ENCODE peak calls at places on chromosomes 13 and 19, in seven cellular contexts. One of them, this sample, is unnamed.

GRCh38 chr19:47523473-47523872 is 8.6 kb upstream of the NAPA start:
- DNase-seq in IMR-90: no peak
- DNase-seq in GM12878: no peak
- DNase-seq in K562: no peak
- DNase-seq in H1: no peak
- DNase-seq in HepG2: peak; percentile 37
- DNase-seq in A549: no peak
- DNase-seq in this sample: no peak

GRCh38 chr13:20512042-20512683 is 13.5 kb downstream of the CRYL1 start:
- DNase-seq in K562: no peak
- DNase-seq in HepG2: no peak
- DNase-seq in A549: no peak
- DNase-seq in IMR-90: no peak
- DNase-seq in H1: no peak
- DNase-seq in GM12878: no peak
- DNase-seq in this sample: no peak

GRCh38 chr19:11853358-11853757 is 4.8 kb downstream of the ZNF439 start:
- DNase-seq in K562: no peak
- DNase-seq in A549: no peak
- DNase-seq in GM12878: no peak
- DNase-seq in HepG2: no peak
- DNase-seq in IMR-90: no peak
- DNase-seq in H1: no peak
- DNase-seq in this sample: no peak

GRCh38 chr19:12834976-12835757 is 788 bp upstream of the RTBDN start:
- DNase-seq in K562: peak; percentile 85
- DNase-seq in IMR-90: no peak
- DNase-seq in HepG2: no peak
- DNase-seq in H1: no peak
- DNase-seq in A549: peak; percentile 52
- DNase-seq in GM12878: no peak
- DNase-seq in this sample: peak; percentile 69

GRCh38 chr13:49858183-49858856 is 65.8 kb upstream of the KPNA3 start:
- DNase-seq in IMR-90: peak; percentile 99
- DNase-seq in H1: no peak
- DNase-seq in K562: no peak
- DNase-seq in GM12878: no peak
- DNase-seq in HepG2: peak; percentile 95
- DNase-seq in A549: peak; percentile 93
- DNase-seq in this sample: no peak

GRCh38 chr13:68895696-68896095 is 1211.9 kb upstream of the ATXN8OS start:
- DNase-seq in HepG2: no peak
- DNase-seq in IMR-90: no peak
- DNase-seq in A549: no peak
- DNase-seq in H1: no peak
- DNase-seq in GM12878: no peak
- DNase-seq in K562: no peak
- DNase-seq in this sample: no peak

GRCh38 chr19:11942843-11943108 is 17.9 kb downstream of the ZNF700 start:
- DNase-seq in HepG2: no peak
- DNase-seq in A549: no peak
- DNase-seq in H1: no peak
- DNase-seq in K562: no peak
- DNase-seq in IMR-90: no peak
- DNase-seq in GM12878: no peak
- DNase-seq in this sample: no peak

GRCh38 chr13:93080587-93080986 is 146.0 kb upstream of the GPC6 start:
- DNase-seq in GM12878: no peak
- DNase-seq in K562: no peak
- DNase-seq in A549: no peak
- DNase-seq in HepG2: no peak
- DNase-seq in IMR-90: peak; percentile 10
- DNase-seq in H1: no peak
- DNase-seq in this sample: no peak

GRCh38 chr19:39246951-39247669 is 1.5 kb downstream of the IFNL4 start:
- DNase-seq in A549: no peak
- DNase-seq in IMR-90: no peak
- DNase-seq in GM12878: no peak
- DNase-seq in H1: no peak
- DNase-seq in HepG2: no peak
- DNase-seq in K562: no peak
- DNase-seq in this sample: no peak

GRCh38 chr13:41059896-41060722 is 1.2 kb upstream of the WBP4 start:
- DNase-seq in HepG2: peak; percentile 92
- DNase-seq in H1: peak; percentile 70
- DNase-seq in IMR-90: peak; percentile 87
- DNase-seq in A549: peak; percentile 91
- DNase-seq in K562: peak; percentile 82
- DNase-seq in GM12878: peak; percentile 51
- DNase-seq in this sample: peak; percentile 80

GRCh38 chr19:28793391-28794168 is 419.4 kb downstream of the UQCRFS1 start:
- DNase-seq in K562: no peak
- DNase-seq in H1: peak; percentile 7
- DNase-seq in IMR-90: no peak
- DNase-seq in A549: no peak
- DNase-seq in GM12878: no peak
- DNase-seq in HepG2: no peak
- DNase-seq in this sample: no peak

GRCh38 chr13:100138859-100139491 is 50.1 kb downstream of the PCCA start:
- DNase-seq in GM12878: no peak
- DNase-seq in HepG2: no peak
- DNase-seq in IMR-90: no peak
- DNase-seq in A549: no peak
- DNase-seq in H1: no peak
- DNase-seq in K562: no peak
- DNase-seq in this sample: no peak

GRCh38 chr19:11489378-11489777 is 8.5 kb upstream of the ELAVL3 start:
- DNase-seq in IMR-90: no peak
- DNase-seq in A549: no peak
- DNase-seq in HepG2: no peak
- DNase-seq in GM12878: no peak
- DNase-seq in K562: no peak
- DNase-seq in H1: no peak
- DNase-seq in this sample: no peak

GRCh38 chr13:59603646-59604045 is 560.1 kb downstream of the DIAPH3 start:
- DNase-seq in GM12878: no peak
- DNase-seq in K562: no peak
- DNase-seq in H1: no peak
- DNase-seq in A549: no peak
- DNase-seq in HepG2: no peak
- DNase-seq in IMR-90: no peak
- DNase-seq in this sample: no peak

GRCh38 chr19:4606921-4607678 is 32.2 kb upstream of the TNFAIP8L1 start:
- DNase-seq in GM12878: no peak
- DNase-seq in H1: no peak
- DNase-seq in A549: no peak
- DNase-seq in K562: no peak
- DNase-seq in IMR-90: no peak
- DNase-seq in HepG2: no peak
- DNase-seq in this sample: no peak

GRCh38 chr19:38444026-38444425 is 10.5 kb downstream of the RYR1 start:
- DNase-seq in A549: no peak
- DNase-seq in H1: no peak
- DNase-seq in HepG2: no peak
- DNase-seq in K562: no peak
- DNase-seq in IMR-90: no peak
- DNase-seq in GM12878: no peak
- DNase-seq in this sample: no peak

GRCh38 chr13:21069561-21070004 is 8.2 kb upstream of the LATS2 start:
- DNase-seq in GM12878: no peak
- DNase-seq in K562: no peak
- DNase-seq in HepG2: peak; percentile 63
- DNase-seq in IMR-90: peak; percentile 99
- DNase-seq in A549: peak; percentile 85
- DNase-seq in H1: no peak
- DNase-seq in this sample: no peak

GRCh38 chr19:34499155-34499834 is 17.7 kb downstream of the WTIP start:
- DNase-seq in GM12878: no peak
- DNase-seq in IMR-90: no peak
- DNase-seq in A549: no peak
- DNase-seq in HepG2: no peak
- DNase-seq in H1: no peak
- DNase-seq in K562: no peak
- DNase-seq in this sample: no peak

GRCh38 chr19:42441047-42441440 is 1.7 kb downstream of the CXCL17 start:
- DNase-seq in H1: no peak
- DNase-seq in GM12878: no peak
- DNase-seq in A549: no peak
- DNase-seq in K562: no peak
- DNase-seq in IMR-90: no peak
- DNase-seq in HepG2: peak; percentile 72
- DNase-seq in this sample: no peak

GRCh38 chr13:110062077-110062776 is 244.7 kb downstream of the COL4A1 start:
- DNase-seq in IMR-90: peak; percentile 20
- DNase-seq in HepG2: no peak
- DNase-seq in GM12878: no peak
- DNase-seq in H1: no peak
- DNase-seq in A549: no peak
- DNase-seq in K562: no peak
- DNase-seq in this sample: no peak
- TF ChIP-seq CEBPB in IMR-90: no peak
- TF ChIP-seq CEBPB in HepG2: no peak
- TF ChIP-seq CEBPB in GM12878: no peak
- TF ChIP-seq CEBPB in H1: no peak
- TF ChIP-seq CEBPB in A549: no peak
- TF ChIP-seq CEBPB in K562: no peak
- TF ChIP-seq CEBPB in this sample: no peak

DNA sequence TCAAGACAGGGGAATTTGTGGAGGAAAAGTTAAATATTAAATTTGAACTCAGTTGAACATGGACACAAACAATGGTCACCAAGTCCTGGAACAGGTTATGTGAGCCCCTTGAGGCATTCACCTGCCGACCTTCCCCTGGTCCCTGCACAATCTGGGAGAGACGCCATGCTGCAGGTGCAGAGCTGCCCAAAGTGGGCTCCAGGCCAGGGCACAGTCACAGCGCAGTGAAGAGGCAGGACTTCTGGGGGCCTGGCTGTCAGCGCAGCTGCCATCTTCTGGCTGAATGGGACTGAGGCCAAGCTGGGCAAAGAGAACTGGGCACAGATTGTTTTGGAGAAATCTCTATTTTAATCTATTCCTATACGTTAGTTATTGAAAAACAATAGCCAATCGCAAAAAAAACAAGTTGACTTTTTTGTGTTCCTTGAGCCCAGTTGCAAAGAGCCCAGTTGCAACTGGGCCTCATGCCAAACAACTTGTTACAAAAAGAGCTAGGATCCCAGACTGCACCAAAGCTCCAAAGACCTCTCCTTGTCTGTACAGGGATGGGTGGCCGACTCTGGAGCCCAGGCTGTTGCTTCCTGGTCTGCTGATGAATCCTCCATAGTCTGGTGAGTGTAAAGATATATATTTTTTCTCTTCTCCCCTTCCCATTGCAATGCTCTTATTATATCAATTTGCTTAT is 1.2 kb upstream of the ZNF626 start:
- DNase-seq in K562: no peak
- DNase-seq in A549: no peak
- DNase-seq in GM12878: no peak
- DNase-seq in HepG2: no peak
- DNase-seq in H1: no peak
- DNase-seq in IMR-90: no peak
- DNase-seq in this sample: no peak
- H3K4me2 ChIP-seq in K562: no peak overlapping the region
- H3K4me2 ChIP-seq in A549: no peak overlapping the region
- H3K4me2 ChIP-seq in GM12878: no peak overlapping the region
- H3K4me2 ChIP-seq in HepG2: peak overlapping the region; percentile 57
- H3K4me2 ChIP-seq in H1: no peak overlapping the region
- H3K4me2 ChIP-seq in IMR-90: no peak overlapping the region
- H3K4me2 ChIP-seq in this sample: no peak overlapping the region

DNA sequence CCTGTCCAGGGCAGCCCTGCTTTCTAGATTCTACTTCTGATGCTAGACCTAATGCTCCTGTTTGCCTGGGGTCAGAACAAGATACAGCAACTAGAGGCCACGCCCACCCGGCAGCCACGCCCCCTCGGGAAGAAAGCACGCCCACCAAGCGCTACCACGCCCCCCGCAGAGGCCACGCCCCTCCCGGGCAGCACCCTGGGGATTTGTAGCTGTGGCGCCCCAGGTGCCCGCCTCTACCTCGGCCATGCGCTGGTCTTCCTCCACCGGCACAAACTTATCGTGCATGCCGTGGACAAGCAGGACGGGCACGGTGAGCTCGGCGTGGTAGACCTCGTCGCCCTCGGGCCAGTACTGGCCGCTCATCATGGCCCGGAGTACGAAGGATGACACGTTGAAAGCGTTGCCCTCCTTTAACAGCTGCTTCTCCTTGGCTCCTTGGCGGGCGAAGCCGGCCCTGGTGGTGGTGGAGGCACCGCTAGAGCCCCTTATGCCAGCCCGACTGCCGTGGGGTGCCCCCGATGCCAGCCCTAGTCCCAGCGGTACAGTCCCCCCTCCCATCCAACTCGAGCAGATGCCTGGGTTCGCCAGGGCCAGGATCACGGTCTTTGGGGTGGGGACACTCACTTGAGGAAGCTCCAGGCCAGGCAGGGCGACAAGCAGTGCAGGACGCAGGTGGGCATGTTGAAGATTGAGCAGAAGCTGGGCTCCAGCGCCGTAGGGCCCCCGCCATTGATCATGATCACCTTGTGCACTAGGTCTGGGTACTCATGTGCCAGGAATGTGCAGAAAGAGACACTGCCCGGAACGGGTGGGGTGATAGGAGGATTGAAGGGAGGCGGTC is 9.0 kb downstream of the ABHD8 start:
- DNase-seq in IMR-90: no peak
- DNase-seq in A549: peak; percentile 60
- DNase-seq in H1: no peak
- DNase-seq in HepG2: no peak
- DNase-seq in K562: peak; percentile 94
- DNase-seq in GM12878: no peak
- DNase-seq in this sample: no peak
- TF ChIP-seq CEBPB in IMR-90: no peak
- TF ChIP-seq CEBPB in A549: no peak
- TF ChIP-seq CEBPB in H1: no peak
- TF ChIP-seq CEBPB in HepG2: no peak
- TF ChIP-seq CEBPB in K562: no peak
- TF ChIP-seq CEBPB in GM12878: no peak
- TF ChIP-seq CEBPB in this sample: no peak

GRCh38 chr19:8577741-8578140 is 499 bp upstream of the MYO1F start:
- DNase-seq in H1: no peak
- DNase-seq in GM12878: no peak
- DNase-seq in K562: no peak
- DNase-seq in HepG2: no peak
- DNase-seq in IMR-90: no peak
- DNase-seq in A549: no peak
- DNase-seq in this sample: no peak

GRCh38 chr19:8578642-8579265 is 1.5 kb upstream of the MYO1F start:
- DNase-seq in K562: peak; percentile 83
- DNase-seq in H1: peak; percentile 33
- DNase-seq in GM12878: no peak
- DNase-seq in IMR-90: peak; percentile 53
- DNase-seq in A549: peak; percentile 69
- DNase-seq in HepG2: peak; percentile 35
- DNase-seq in this sample: peak; percentile 47

GRCh38 chr19:8575467-8575997 is 1.7 kb downstream of the MYO1F start:
- DNase-seq in HepG2: no peak
- DNase-seq in K562: peak; percentile 50
- DNase-seq in GM12878: no peak
- DNase-seq in A549: peak; percentile 57
- DNase-seq in IMR-90: peak; percentile 35
- DNase-seq in H1: no peak
- DNase-seq in this sample: no peak

GRCh38 chr19:8577247-8577646 is at the start of gene MYO1F:
- DNase-seq in IMR-90: no peak
- DNase-seq in A549: no peak
- DNase-seq in HepG2: no peak
- DNase-seq in H1: no peak
- DNase-seq in K562: peak; percentile 49
- DNase-seq in GM12878: no peak
- DNase-seq in this sample: no peak

GRCh38 chr19:8576273-8576993 is 809 bp downstream of the MYO1F start:
- DNase-seq in IMR-90: no peak
- DNase-seq in HepG2: no peak
- DNase-seq in GM12878: no peak
- DNase-seq in A549: no peak
- DNase-seq in H1: no peak
- DNase-seq in K562: no peak
- DNase-seq in this sample: no peak
- H3K4me2 ChIP-seq in IMR-90: no peak overlapping the region
- H3K4me2 ChIP-seq in HepG2: no peak overlapping the region
- H3K4me2 ChIP-seq in GM12878: peak overlapping the region; percentile 88
- H3K4me2 ChIP-seq in A549: no peak overlapping the region
- H3K4me2 ChIP-seq in H1: peak overlapping the region; percentile 16
- H3K4me2 ChIP-seq in K562: peak overlapping the region; percentile 40
- H3K4me2 ChIP-seq in this sample: peak overlapping the region; percentile 47